ENCODE peak calls at places on chromosomes 1 and 21, in five cellular contexts. Z is kidney epithelial cell, O is osteocyte, E is ascending aorta, C is WTC11. X is an unnamed sample.

GRCh38 chr1:218665216-218665615 is 320.1 kb downstream of the TGFB2 start:
- DNase-seq in C (no peak), O (no peak), E (peak; percentile 83), Z (no peak), X (no peak)

GRCh38 chr1:14997646-14998276 is 155.8 kb upstream of the TMEM51 start:
- DNase-seq in C (no peak), O (no peak), E (no peak), Z (no peak), X (no peak)

GRCh38 chr1:58818991-58819390 is 35.1 kb upstream of the JUN start:
- DNase-seq in Z (no peak), O (no peak), C (no peak), E (no peak), X (no peak)

GRCh38 chr1:74570797-74571492 is 58.5 kb upstream of the LRRC53 start:
- DNase-seq in E (no peak), C (no peak), O (no peak), Z (no peak), X (no peak)

GRCh38 chr1:235280467-235280866 is 47.5 kb downstream of the ARID4B start:
- DNase-seq in O (no peak), E (no peak), C (no peak), Z (no peak), X (no peak)

GRCh38 chr1:187051618-187052232 is 223.0 kb downstream of the PLA2G4A start:
- DNase-seq in Z (peak; percentile 26), E (no peak), O (no peak), C (no peak), X (no peak)

GRCh38 chr1:211739671-211740411 is 64.4 kb upstream of the NEK2 start:
- DNase-seq in C (no peak), E (no peak), Z (no peak), O (no peak), X (no peak)

GRCh38 chr1:172671591-172671990 is 12.7 kb downstream of the FASLG start:
- DNase-seq in E (no peak), C (no peak), Z (peak; percentile 39), O (no peak), X (no peak)

GRCh38 chr1:21489146-21489545 is 20.1 kb upstream of the ALPL start:
- DNase-seq in Z (no peak), C (no peak), O (no peak), E (no peak), X (no peak)

GRCh38 chr1:232267092-232267836 is 362.7 kb downstream of the SIPA1L2 start:
- DNase-seq in E (no peak), Z (no peak), O (no peak), C (no peak), X (no peak)

GRCh38 chr1:236151739-236152424 is 9.5 kb downstream of the GPR137B start:
- DNase-seq in O (no peak), C (no peak), E (no peak), Z (no peak), X (no peak)

GRCh38 chr1:44217809-44218410 is 4.6 kb downstream of the DMAP1 start:
- DNase-seq in Z (no peak), O (no peak), E (peak; percentile 81), C (peak; percentile 90), X (no peak)

GRCh38 chr1:11531943-11532342 is 53.0 kb downstream of the DISP3 start:
- DNase-seq in O (no peak), C (peak; percentile 6), E (no peak), Z (no peak), X (no peak)
- TF ChIP-seq CTCF in O (no peak), C (no peak), E (no peak), Z (no peak), X (no peak)

DNA sequence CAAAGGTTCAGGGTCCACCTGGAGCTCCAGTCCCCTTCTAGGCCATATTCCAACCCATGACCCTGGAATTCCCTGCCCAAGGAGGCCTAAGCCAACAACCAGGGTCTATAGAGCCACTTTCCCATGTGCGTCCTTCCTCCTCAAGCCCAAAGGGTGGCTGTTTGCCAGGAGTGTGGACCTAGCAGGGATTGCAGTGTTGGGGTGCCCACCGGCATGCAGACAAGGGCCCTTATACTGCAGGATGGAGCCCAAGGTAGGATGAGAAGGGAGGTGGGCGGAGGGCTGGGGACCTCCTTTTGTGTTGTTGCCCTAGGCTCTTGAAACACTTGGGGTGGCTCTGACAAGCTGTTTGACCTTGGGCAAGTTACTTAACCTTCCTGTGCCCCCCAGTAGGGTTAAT is 19.7 kb upstream of the ADGRB2 start:
- DNase-seq in O (no peak), C (no peak), Z (no peak), E (no peak), X (no peak)
- TF ChIP-seq CTCF in O (no peak), C (no peak), Z (no peak), E (no peak), X (no peak)

GRCh38 chr1:54981466-54981865 is 1.0 kb downstream of the TMEM61 start:
- DNase-seq in O (no peak), E (peak; percentile 33), C (no peak), Z (no peak), X (no peak)

GRCh38 chr1:54979327-54979891 is 1.0 kb upstream of the TMEM61 start:
- DNase-seq in C (no peak), O (no peak), E (peak; percentile 60), Z (no peak), X (no peak)

GRCh38 chr1:54980528-54981241 is at the start of gene TMEM61:
- DNase-seq in Z (no peak), O (no peak), E (peak; percentile 61), C (peak; percentile 38), X (no peak)

GRCh38 chr1:54978528-54979326 is 1.7 kb upstream of the TMEM61 start:
- DNase-seq in O (no peak), C (no peak), E (peak; percentile 57), Z (no peak), X (no peak)

DNA sequence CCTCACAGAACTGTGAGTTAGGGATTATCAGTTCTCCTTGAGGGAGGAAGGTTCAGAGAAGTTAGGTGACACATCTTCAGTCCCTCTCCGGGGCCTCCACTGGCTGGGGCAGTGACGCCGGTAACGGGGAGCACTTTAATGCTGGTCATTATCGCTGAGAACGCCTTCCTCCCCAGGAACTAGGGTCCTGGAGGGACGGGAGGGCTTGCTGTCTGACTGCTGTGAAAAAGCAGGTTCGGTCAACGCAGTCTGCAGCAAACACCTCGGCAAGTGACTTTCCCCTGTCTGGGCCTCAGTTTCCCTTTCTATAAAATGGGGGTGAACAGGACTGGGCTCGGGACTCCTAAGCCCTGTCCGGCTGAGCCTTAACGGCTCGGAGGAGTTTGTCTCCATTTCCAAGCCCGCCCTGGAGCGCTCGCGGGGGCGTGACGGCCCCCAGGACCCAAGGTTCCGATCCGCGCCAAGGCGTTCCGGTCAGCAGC is 341 bp upstream of the TMEM61 start:
- DNase-seq in Z (no peak), E (peak; percentile 34), C (no peak), O (no peak), X (no peak)
- TF ChIP-seq CTCF in Z (no peak), E (no peak), C (no peak), O (no peak), X (no peak)

GRCh38 chr1:214823311-214824117 is 220.5 kb downstream of the CENPF start:
- DNase-seq in O (no peak), E (no peak), C (peak; percentile 49), Z (no peak), X (no peak)
- TF ChIP-seq CTCF in O (no peak), E (no peak), C (no peak), Z (no peak), X (no peak)

GRCh38 chr21:35020446-35020845 is 28.7 kb downstream of the RUNX1 start:
- DNase-seq in Z (no peak), E (no peak), C (no peak), O (peak; percentile 11), X (no peak)

GRCh38 chr21:35020902-35021301 is 28.2 kb downstream of the RUNX1 start:
- DNase-seq in C (no peak), Z (no peak), E (no peak), O (no peak), X (no peak)

GRCh38 chr21:35021546-35021945 is 27.6 kb downstream of the RUNX1 start:
- DNase-seq in C (no peak), Z (no peak), E (no peak), O (no peak), X (no peak)

GRCh38 chr21:35017256-35017655 is 31.8 kb downstream of the RUNX1 start:
- DNase-seq in O (no peak), C (no peak), E (no peak), Z (no peak), X (no peak)

DNA sequence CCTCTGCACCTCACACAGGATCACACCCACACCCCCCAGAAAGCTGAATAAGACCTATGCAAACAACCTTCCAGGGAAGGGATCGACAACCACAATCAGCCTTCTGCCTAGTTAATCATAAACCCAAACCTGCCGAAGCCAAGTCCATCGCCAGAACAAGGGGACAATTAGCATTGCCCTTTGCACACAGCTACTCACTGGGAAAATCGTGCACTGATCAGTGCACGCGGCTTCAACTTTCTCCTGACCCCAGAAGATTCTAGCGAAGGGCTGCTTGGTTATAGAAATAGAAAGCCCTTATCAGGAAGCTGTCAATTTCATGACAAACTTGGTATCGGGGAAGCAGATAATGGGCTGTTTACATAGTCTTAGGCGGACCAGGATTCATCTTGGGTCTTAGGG is 29.5 kb downstream of the RUNX1 start:
- DNase-seq in Z (peak; percentile 60), O (peak; percentile 10), C (no peak), E (no peak), X (no peak)
- TF ChIP-seq CTCF in Z (no peak), O (no peak), C (no peak), E (no peak), X (no peak)

DNA sequence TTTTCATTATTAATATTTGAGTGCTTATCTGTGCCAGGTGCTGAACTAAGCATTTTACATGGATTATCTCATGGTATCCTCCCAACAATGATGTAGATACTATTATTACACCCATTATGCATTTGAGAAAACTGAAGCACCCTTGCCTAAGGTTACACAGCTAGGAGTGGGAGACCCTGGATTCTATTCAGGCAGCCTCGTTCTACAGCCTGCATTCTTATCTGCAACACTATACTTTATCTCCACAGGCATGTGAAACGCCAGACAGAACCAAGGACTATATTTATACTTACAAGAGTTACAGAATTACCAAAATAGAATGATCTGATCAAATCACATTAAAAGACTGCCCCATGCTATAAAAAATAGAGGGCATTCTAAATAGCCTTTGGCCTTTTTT is 22.4 kb downstream of the LPAR3 start:
- DNase-seq in C (no peak), O (no peak), E (no peak), Z (no peak), X (no peak)
- TF ChIP-seq CTCF in C (no peak), O (no peak), E (no peak), Z (no peak), X (no peak)

X was measured in esophagus squamous epithelium.